ENCODE peak calls at places on chromosomes 13 and 19, in six cellular contexts. P, V, A, F, M and C are unnamed samples.

GRCh38 chr13:45705145-45705695 is 3.1 kb downstream of the CBY2 start:
- DNase-seq in P (no peak), V (no peak), A (no peak), F (no peak), M (no peak), C (no peak)

GRCh38 chr19:49816616-49817015 is 1.5 kb upstream of the MED25 start:
- DNase-seq in P (no peak), V (no peak), A (no peak), F (no peak), M (no peak), C (no peak)

GRCh38 chr13:93951153-93951552 is 528.3 kb downstream of the DCT start:
- DNase-seq in P (no peak), V (no peak), A (no peak), F (no peak), M (no peak), C (no peak)

GRCh38 chr19:42282036-42282762 is 13.1 kb downstream of the CIC start:
- DNase-seq in P (no peak), V (peak), A (peak), F (no peak), M (no peak), C (no peak)

GRCh38 chr13:59829690-59830089 is 334.0 kb downstream of the DIAPH3 start:
- DNase-seq in P (no peak), V (no peak), A (no peak), F (no peak), M (no peak), C (no peak)

GRCh38 chr13:46926856-46927625 is 30.2 kb upstream of the HTR2A start:
- DNase-seq in P (no peak), V (no peak), A (no peak), F (no peak), M (no peak), C (no peak)

GRCh38 chr19:46924874-46925547 is 64.2 kb downstream of the ARHGAP35 start:
- DNase-seq in P (no peak), V (peak), A (peak), F (peak), M (no peak), C (no peak)

GRCh38 chr13:48962281-48962680 is 13.4 kb upstream of the FNDC3A start:
- DNase-seq in P (no peak), V (no peak), A (no peak), F (no peak), M (no peak), C (no peak)

GRCh38 chr13:29743229-29743786 is 107.1 kb downstream of the UBL3 start:
- DNase-seq in P (no peak), V (no peak), A (no peak), F (peak), M (no peak), C (no peak)

GRCh38 chr19:19386373-19386869 is 19.1 kb upstream of the GATAD2A start:
- DNase-seq in P (no peak), V (no peak), A (no peak), F (no peak), M (no peak), C (no peak)

GRCh38 chr13:37293295-37293694 is 187.8 kb upstream of the CSNK1A1L start:
- DNase-seq in P (no peak), V (no peak), A (no peak), F (no peak), M (no peak), C (no peak)

GRCh38 chr13:74751739-74752138 is 617.5 kb upstream of the KLF12 start:
- DNase-seq in P (no peak), V (no peak), A (no peak), F (no peak), M (no peak), C (no peak)
- TF ChIP-seq JUN in P (no peak), V (no peak), A (no peak), F (no peak), M (no peak), C (no peak)

DNA sequence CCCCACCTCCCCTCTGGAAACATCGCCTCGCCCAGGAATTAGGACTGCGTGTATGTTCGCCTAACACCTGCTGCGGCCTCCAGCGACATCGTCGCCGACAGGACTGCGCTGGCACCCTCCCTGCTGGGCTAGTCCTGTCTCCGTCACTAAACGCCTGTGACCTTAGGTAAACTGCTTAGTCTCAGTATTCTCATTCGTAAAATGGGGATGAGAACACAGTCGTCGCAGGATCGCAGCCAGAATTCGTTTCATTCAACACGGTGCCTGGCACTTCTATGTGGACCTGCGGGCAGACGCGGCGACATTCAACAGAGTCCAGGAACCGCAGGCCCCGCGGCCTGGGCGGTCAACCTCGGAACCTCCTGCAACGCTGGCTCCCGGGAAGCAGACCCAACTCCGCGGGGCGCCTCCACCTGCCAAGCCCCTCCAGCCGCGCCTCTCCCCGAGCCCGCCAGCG is 485 bp downstream of the CRYL1 start:
- DNase-seq in P (peak), V (no peak), A (peak), F (peak), M (peak), C (peak)
- TF ChIP-seq JUN in P (no peak), V (no peak), A (no peak), F (no peak), M (no peak), C (no peak)

GRCh38 chr19:3176715-3177501 is 1.7 kb upstream of the S1PR4 start:
- DNase-seq in P (no peak), V (peak), A (peak), F (no peak), M (no peak), C (no peak)

GRCh38 chr19:3175761-3176714 is 2.5 kb upstream of the S1PR4 start:
- DNase-seq in P (no peak), V (no peak), A (no peak), F (no peak), M (no peak), C (no peak)

GRCh38 chr19:3178973-3179738 is 587 bp downstream of the S1PR4 start:
- DNase-seq in P (no peak), V (no peak), A (no peak), F (no peak), M (no peak), C (no peak)

GRCh38 chr19:3178377-3178972 is at the start of gene S1PR4:
- DNase-seq in P (no peak), V (no peak), A (no peak), F (peak), M (no peak), C (no peak)

GRCh38 chr19:3179739-3180293 is 1.2 kb downstream of the S1PR4 start:
- DNase-seq in P (no peak), V (no peak), A (no peak), F (no peak), M (no peak), C (no peak)
- TF ChIP-seq JUN in P (no peak), V (no peak), A (no peak), F (no peak), M (no peak), C (no peak)

DNA sequence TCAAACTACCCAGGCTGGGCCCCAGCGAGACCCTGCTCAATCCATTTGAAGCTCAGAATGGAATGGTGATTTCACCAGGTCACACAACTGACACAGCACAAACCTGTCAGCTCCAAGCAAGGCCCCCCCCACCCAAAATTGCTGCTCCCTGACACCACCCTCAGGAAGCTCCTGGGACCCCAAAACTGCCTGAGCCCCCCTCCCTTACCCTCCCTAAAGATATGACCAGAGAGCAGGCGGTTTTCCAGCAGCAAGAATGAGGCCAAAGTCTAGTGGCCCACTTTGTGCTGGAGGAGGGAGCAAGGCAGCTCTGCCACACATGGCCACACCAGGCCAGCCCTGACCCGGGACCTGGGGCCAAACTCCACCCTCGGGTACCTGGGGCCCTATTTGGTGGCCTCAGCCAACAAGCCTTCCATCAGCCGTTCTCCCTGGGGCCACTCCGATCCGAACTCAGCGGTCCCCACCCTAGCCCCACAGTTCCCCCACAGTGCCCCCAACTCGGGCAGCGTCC is 2.3 kb downstream of the NR2F6 start:
- DNase-seq in P (no peak), V (no peak), A (no peak), F (no peak), M (peak), C (no peak)
- TF ChIP-seq JUN in P (no peak), V (peak), A (no peak), F (no peak), M (no peak), C (no peak)